ENCODE peak calls at places on chromosome 6, in four cellular contexts. F is prostate gland, I is heart left ventricle, B is OCI-LY7. Y is an unnamed sample.

GRCh38 chr6:22250486-22250885 is 46.4 kb downstream of the PRL start:
- DNase-seq in F (no peak), I (no peak), B (no peak), Y (no peak)

GRCh38 chr6:160979063-160979708 is 12.4 kb upstream of the MAP3K4 start:
- DNase-seq in F (no peak), I (no peak), B (no peak), Y (peak; percentile 20)

GRCh38 chr6:164861964-164862363 is 447.4 kb downstream of the C6orf118 start:
- DNase-seq in F (no peak), I (no peak), B (no peak), Y (no peak)

GRCh38 chr6:123042412-123042811 is 46.4 kb downstream of the CLVS2 start:
- DNase-seq in F (no peak), I (no peak), B (no peak), Y (no peak)

GRCh38 chr6:36956111-36956820 is 1.7 kb downstream of the PI16 start:
- DNase-seq in F (no peak), I (no peak), B (no peak), Y (no peak)

GRCh38 chr6:36595168-36595818 is 1.1 kb downstream of the SRSF3 start:
- DNase-seq in F (peak; percentile 60), I (peak; percentile 46), B (peak; percentile 36), Y (peak; percentile 73)

GRCh38 chr6:35706468-35706867 is 17.8 kb upstream of the FKBP5 start:
- DNase-seq in F (no peak), I (no peak), B (no peak), Y (no peak)

GRCh38 chr6:169859401-169859977 is 108.1 kb downstream of the ERMARD start:
- DNase-seq in F (no peak), I (no peak), B (no peak), Y (no peak)

GRCh38 chr6:165117121-165117520 is 192.3 kb downstream of the C6orf118 start:
- DNase-seq in F (no peak), I (no peak), B (no peak), Y (no peak)

GRCh38 chr6:150149146-150149545 is 6.3 kb downstream of the PPP1R14C start:
- DNase-seq in F (no peak), I (no peak), B (no peak), Y (no peak)

GRCh38 chr6:82711992-82712788 is 348.6 kb downstream of the TPBG start:
- DNase-seq in F (no peak), I (no peak), B (no peak), Y (no peak)

GRCh38 chr6:158086054-158086705 is 81.9 kb downstream of the SERAC1 start:
- DNase-seq in F (no peak), I (no peak), B (no peak), Y (no peak)

GRCh38 chr6:164616917-164617524 is 692.4 kb downstream of the C6orf118 start:
- DNase-seq in F (no peak), I (no peak), B (no peak), Y (no peak)

GRCh38 chr6:110352603-110353303 is 5.4 kb downstream of the METTL24 start:
- DNase-seq in F (no peak), I (no peak), B (no peak), Y (no peak)

GRCh38 chr6:105273589-105273988 is 93.8 kb upstream of the POPDC3 start:
- DNase-seq in F (no peak), I (no peak), B (no peak), Y (no peak)

GRCh38 chr6:151376440-151376839 is 14.9 kb downstream of the ZBTB2 start:
- DNase-seq in F (no peak), I (no peak), B (peak; percentile 66), Y (no peak)

GRCh38 chr6:125224236-125224861 is 70.8 kb downstream of the TPD52L1 start:
- DNase-seq in F (no peak), I (no peak), B (no peak), Y (no peak)

GRCh38 chr6:1862411-1862810 is 252.7 kb downstream of the FOXC1 start:
- DNase-seq in F (no peak), I (no peak), B (no peak), Y (no peak)
- H3K4me1 ChIP-seq in F (no peaks in the 10 kb centered on the region), I (no peaks in the 10 kb centered on the region), B (no peaks in the 10 kb centered on the region), Y (no peaks in the 10 kb centered on the region)

GRCh38 chr6:137213331-137213740 is 5.8 kb downstream of the IFNGR1 start:
- DNase-seq in F (no peak), I (no peak), B (no peak), Y (no peak)
- H3K4me1 ChIP-seq in F (peaks cover 12% of the 10 kb centered on the region), I (peaks cover 64% of the 10 kb centered on the region), B (peaks cover 38% of the 10 kb centered on the region), Y (peaks cover 3% of the 10 kb centered on the region)

DNA sequence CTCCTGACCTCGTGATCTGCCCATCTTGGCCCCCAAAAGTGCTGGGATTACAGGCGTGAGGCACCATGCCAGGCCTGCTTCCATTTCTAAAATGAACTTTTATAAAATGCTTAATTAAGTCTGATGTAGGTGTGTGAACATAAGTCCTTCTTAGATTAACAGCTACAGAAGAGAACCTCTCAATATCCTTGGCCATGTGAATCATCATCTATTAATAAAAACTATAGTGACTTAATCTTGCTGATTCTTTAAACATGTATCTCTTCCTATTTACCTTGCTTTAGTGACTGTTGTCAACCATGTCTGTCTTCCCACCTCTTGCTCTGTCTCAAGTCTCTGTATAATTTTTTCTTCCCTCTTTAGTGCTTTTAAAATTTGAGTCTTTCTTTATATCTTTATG is 127.1 kb downstream of the JARID2 start:
- DNase-seq in F (no peak), I (no peak), B (no peak), Y (no peak)
- H3K4me1 ChIP-seq in F (no peaks in the 10 kb centered on the region), I (peaks cover 5% of the 10 kb centered on the region), B (no peaks in the 10 kb centered on the region), Y (no peaks in the 10 kb centered on the region)

DNA sequence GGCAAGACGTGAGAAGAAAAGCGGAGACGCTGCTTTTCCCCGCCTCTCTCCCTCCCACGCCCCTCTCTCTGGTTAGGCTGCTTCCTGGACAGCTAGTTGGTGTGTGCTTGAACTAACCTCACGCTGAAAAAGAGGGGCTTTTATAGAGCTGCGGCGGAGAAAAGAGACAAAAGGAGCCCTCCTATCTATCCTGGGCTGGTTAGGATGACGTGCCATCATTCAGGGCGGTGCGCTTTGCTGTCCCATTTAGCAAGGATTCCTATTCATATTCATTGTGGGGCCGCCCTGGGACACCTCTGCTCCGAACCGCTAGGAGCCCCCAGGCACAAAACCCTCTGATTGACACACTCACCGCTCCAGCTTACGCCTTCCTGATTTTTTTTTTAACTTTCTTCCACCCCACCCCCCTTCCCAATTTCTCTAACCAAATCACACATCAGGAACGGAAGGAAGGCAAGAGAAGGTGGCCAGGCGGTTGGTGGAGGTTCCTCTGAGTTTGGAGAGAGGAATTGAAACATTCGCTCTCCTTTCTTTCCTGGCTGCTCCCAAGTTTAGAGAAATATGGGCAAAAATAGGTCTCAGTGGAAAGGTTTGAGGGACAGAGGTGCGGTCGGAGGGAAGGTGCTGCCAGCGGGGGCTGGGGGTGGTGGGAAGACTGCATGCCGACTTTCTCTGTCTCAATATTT is at the start of gene OLIG3:
- DNase-seq in F (no peak), I (no peak), B (no peak), Y (no peak)
- H3K4me1 ChIP-seq in F (peaks cover 4% of the 10 kb centered on the region), I (peaks cover 6% of the 10 kb centered on the region), B (no peaks in the 10 kb centered on the region), Y (no peaks in the 10 kb centered on the region)

GRCh38 chr6:56693988-56694387 is 51.3 kb upstream of the DST start:
- DNase-seq in F (no peak), I (no peak), B (no peak), Y (no peak)
- H3K4me1 ChIP-seq in F (no peaks in the 10 kb centered on the region), I (no peaks in the 10 kb centered on the region), B (no peaks in the 10 kb centered on the region), Y (peaks cover 4% of the 10 kb centered on the region)

Y was measured in uterus.